ENCODE peak calls at places on chromosomes 1 and 21, in four cellular contexts. C is coronary artery, Q is K562, Z is type B pancreatic cell. W is an unnamed sample.

GRCh38 chr1:25609921-25610320 is 6.7 kb upstream of the MAN1C1 start:
- DNase-seq in Z (peak; percentile 8), Q (no peak), C (no peak), W (no peak)

GRCh38 chr21:21007606-21008005 is 9.4 kb downstream of the NCAM2 start:
- DNase-seq in Z (no peak), C (no peak), Q (no peak), W (no peak)

GRCh38 chr1:43304287-43304615 is 3.5 kb downstream of the TIE1 start:
- DNase-seq in C (no peak), Z (no peak), Q (no peak), W (no peak)

GRCh38 chr1:14924012-14924452 is 229.5 kb upstream of the TMEM51 start:
- DNase-seq in Q (peak; percentile 78), Z (no peak), C (no peak), W (peak; percentile 92)

GRCh38 chr1:44500181-44501021 is 95.3 kb downstream of the RNF220 start:
- DNase-seq in Z (no peak), Q (peak; percentile 44), C (no peak), W (no peak)

GRCh38 chr1:54110991-54111390 is 41.8 kb downstream of the CDCP2 start:
- DNase-seq in Q (no peak), Z (no peak), C (no peak), W (peak; percentile 62)

GRCh38 chr1:174204697-174205308 is 45.5 kb downstream of the RABGAP1L start:
- DNase-seq in Z (no peak), C (no peak), Q (peak; percentile 83), W (no peak)

GRCh38 chr1:243482237-243483022 is 226.6 kb downstream of the SDCCAG8 start:
- DNase-seq in Z (no peak), Q (no peak), C (no peak), W (no peak)

GRCh38 chr1:179228783-179229213 is 679 bp downstream of the ABL2 start:
- DNase-seq in C (peak; percentile 79), Q (peak; percentile 69), Z (peak; percentile 71), W (no peak)

GRCh38 chr1:111958075-111958474 is 31.4 kb downstream of the KCND3 start:
- DNase-seq in C (no peak), Q (no peak), Z (no peak), W (no peak)

GRCh38 chr1:215056584-215056983 is 26.0 kb upstream of the KCNK2 start:
- DNase-seq in Q (no peak), Z (no peak), C (no peak), W (no peak)

GRCh38 chr1:39852214-39852791 is 31.0 kb downstream of the TRIT1 start:
- DNase-seq in Q (no peak), C (no peak), Z (no peak), W (no peak)

GRCh38 chr1:39976732-39977131 is 21.8 kb downstream of the MFSD2A start:
- DNase-seq in Z (no peak), Q (no peak), C (no peak), W (no peak)

GRCh38 chr1:89605692-89606091 is 27.2 kb upstream of the LRRC8C start:
- DNase-seq in Q (no peak), Z (no peak), C (no peak), W (no peak)

GRCh38 chr1:37480125-37480466 is 5.7 kb downstream of the ZC3H12A start:
- DNase-seq in Q (no peak), Z (no peak), C (no peak), W (no peak)

GRCh38 chr1:175725684-175726083 is 17.7 kb downstream of the TNR start:
- DNase-seq in Z (no peak), Q (peak; percentile 66), C (no peak), W (no peak)

GRCh38 chr1:216064643-216065042 is 358.6 kb downstream of the USH2A start:
- DNase-seq in Z (no peak), C (no peak), Q (no peak), W (no peak)

GRCh38 chr1:27545876-27546275 is 55.9 kb upstream of the WASF2 start:
- DNase-seq in Z (no peak), Q (no peak), C (no peak), W (no peak)

DNA sequence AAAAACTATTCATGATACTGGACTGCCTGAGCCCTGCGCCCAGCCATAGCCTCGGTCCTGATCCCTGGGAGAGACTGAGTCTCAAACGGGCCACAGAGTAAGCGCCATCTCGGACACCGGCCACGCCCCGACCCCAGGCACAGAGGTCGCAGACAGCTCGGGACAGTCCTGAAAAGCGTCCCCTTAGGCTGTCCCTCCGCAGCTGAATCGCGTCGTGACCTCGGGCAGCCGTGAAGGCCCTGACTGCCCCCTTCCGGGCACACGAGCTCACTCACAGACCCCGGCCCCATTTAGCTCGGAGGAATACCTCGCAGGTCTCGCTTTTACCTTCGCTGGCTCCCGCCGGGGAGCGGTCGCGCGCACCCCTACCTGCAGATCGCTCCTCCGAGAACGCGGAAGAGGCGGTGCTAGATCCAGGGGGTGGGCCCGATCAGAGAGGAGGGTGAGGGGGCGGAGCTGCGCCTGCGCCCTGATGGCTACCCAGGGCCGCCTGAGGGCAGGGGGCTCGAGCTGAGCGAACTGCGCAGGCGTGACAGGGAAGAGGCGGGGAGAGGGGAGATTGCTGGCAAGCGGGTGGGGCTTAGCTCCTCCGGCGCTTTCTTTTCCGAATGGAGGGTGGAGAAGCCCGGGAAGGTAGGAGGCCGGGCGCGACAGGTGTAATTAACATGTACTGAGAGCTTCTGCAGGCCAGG is at the start of gene MKNK1:
- DNase-seq in Z (peak; percentile 99), Q (peak; percentile 99), C (peak; percentile 96), W (peak; percentile 100)
- TF ChIP-seq CTCF in Z (peak; percentile 60), Q (no peak), C (no peak), W (peak; percentile 42)

DNA sequence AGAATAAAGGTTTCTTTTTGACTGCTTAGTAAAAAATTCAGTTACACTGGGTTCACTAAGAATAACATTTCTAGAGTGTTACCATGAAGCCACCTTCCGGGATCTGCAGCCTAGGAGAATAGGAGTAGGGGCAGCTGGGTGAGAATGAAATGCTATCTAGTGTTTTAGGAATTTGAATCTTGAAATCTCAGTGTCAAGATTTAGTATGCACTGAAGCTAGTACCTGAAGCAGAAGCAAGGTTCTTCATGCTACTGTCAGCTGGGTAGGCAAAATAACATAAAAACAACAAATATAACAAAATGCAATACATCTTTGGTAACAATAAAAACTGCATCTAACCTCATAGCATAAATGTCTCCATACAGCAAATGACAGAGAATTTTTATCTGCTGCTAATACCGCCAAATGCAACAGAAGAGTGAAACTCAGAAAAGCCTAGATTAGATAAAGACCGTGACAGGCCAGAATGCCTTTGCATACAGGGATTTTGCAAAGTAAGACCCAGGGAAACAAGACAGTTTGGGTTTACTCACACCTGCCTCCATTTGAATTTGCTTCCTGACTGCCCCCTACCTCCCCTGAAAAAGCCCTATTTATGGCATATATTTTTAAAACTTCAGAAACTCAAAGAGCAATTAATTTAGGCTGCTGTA is 58.2 kb downstream of the GADD45A start:
- DNase-seq in Q (no peak), C (no peak), Z (no peak), W (no peak)
- TF ChIP-seq CTCF in Q (no peak), C (no peak), Z (no peak), W (no peak)

GRCh38 chr1:9453375-9454093 is 85.7 kb upstream of the SLC25A33 start:
- DNase-seq in Q (no peak), C (no peak), Z (no peak), W (no peak)
- TF ChIP-seq CTCF in Q (no peak), C (no peak), Z (no peak), W (no peak)

GRCh38 chr1:50106095-50106761 is 2.5 kb upstream of the ELAVL4 start:
- DNase-seq in Z (no peak), C (no peak), Q (no peak), W (no peak)

GRCh38 chr1:50109647-50110075 is 941 bp downstream of the ELAVL4 start:
- DNase-seq in C (no peak), Z (no peak), Q (no peak), W (no peak)

GRCh38 chr1:50108497-50109073 is at the start of gene ELAVL4:
- DNase-seq in C (no peak), Z (no peak), Q (peak; percentile 2), W (no peak)

GRCh38 chr1:50103615-50104081 is 5.1 kb upstream of the ELAVL4 start:
- DNase-seq in Q (no peak), Z (no peak), C (no peak), W (no peak)

GRCh38 chr1:50105430-50105829 is 3.3 kb upstream of the ELAVL4 start:
- DNase-seq in Q (peak; percentile 5), Z (no peak), C (no peak), W (no peak)
- TF ChIP-seq CTCF in Q (no peak), Z (peak; percentile 48), C (no peak), W (no peak)

GRCh38 chr1:156947127-156947526 is 26.7 kb downstream of the LRRC71 start:
- DNase-seq in Q (no peak), Z (no peak), C (peak; percentile 38), W (no peak)

GRCh38 chr1:156945881-156946661 is 25.6 kb downstream of the LRRC71 start:
- DNase-seq in Z (no peak), Q (no peak), C (peak; percentile 53), W (no peak)

GRCh38 chr1:156949127-156949526 is 28.7 kb downstream of the LRRC71 start:
- DNase-seq in Z (no peak), Q (no peak), C (no peak), W (no peak)

GRCh38 chr1:156947818-156948525 is 27.5 kb downstream of the LRRC71 start:
- DNase-seq in Z (no peak), Q (no peak), C (no peak), W (no peak)

DNA sequence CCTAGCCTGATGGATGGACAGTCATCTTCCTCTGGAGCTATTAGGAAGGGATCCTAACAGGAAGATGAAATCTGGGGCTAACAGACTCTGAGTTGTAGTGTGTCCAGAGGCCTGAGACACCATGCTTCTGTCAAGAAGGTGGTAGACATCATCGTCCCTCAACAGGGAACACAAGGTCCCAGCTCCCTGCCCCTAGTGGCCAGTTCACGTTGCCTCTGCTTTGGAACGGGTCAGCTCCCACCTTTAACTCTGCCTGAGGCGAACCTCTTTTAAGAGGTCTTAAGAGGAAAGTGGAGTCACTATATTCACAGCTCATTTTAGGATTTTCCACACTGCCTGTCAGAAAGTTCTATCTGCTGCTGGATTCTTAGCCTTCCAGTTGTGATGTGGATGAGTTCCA is 28.3 kb downstream of the LRRC71 start:
- DNase-seq in Q (peak; percentile 52), Z (no peak), C (no peak), W (no peak)
- TF ChIP-seq CTCF in Q (peak; percentile 77), Z (peak; percentile 56), C (no peak), W (no peak)